ENCODE peak calls at places on chromosomes 13 and 19, in six cellular contexts. X is A549, E is GM23338, Q is fibroblast of mammary gland, I is brain microvascular endothelial cell, R is kidney. Z is an unnamed sample.

GRCh38 chr19:3576696-3577443 is 4.1 kb downstream of the HMG20B start:
- DNase-seq in X (no peak), E (peak), Q (peak), I (no peak), R (no peak), Z (peak)

GRCh38 chr13:34224877-34225276 is 406.9 kb downstream of the RFC3 start:
- DNase-seq in X (no peak), E (no peak), Q (no peak), I (no peak), R (no peak), Z (no peak)

GRCh38 chr13:113937497-113938140 is 36.3 kb downstream of the C13orf46 start:
- DNase-seq in X (no peak), E (no peak), Q (no peak), I (no peak), R (peak), Z (no peak)

GRCh38 chr19:44111910-44112463 is 1.2 kb upstream of the ZNF225 start:
- DNase-seq in X (no peak), E (peak), Q (peak), I (peak), R (no peak), Z (peak)

GRCh38 chr13:36157475-36157874 is 26.3 kb upstream of the DCLK1 start:
- DNase-seq in X (no peak), E (no peak), Q (peak), I (no peak), R (no peak), Z (no peak)

GRCh38 chr13:112143046-112143752 is 76.2 kb downstream of the SOX1 start:
- DNase-seq in X (no peak), E (no peak), Q (no peak), I (no peak), R (no peak), Z (no peak)

GRCh38 chr19:41083516-41083915 is 4.7 kb upstream of the CYP2A13 start:
- DNase-seq in X (peak), E (no peak), Q (no peak), I (no peak), R (no peak), Z (no peak)

GRCh38 chr13:112928958-112929777 is 39.8 kb upstream of the MCF2L start:
- DNase-seq in X (no peak), E (no peak), Q (peak), I (peak), R (no peak), Z (no peak)

GRCh38 chr13:113544071-113544891 is 40.3 kb upstream of the TFDP1 start:
- DNase-seq in X (no peak), E (no peak), Q (no peak), I (no peak), R (peak), Z (no peak)

GRCh38 chr19:3642987-3643386 is 16.4 kb upstream of the CACTIN start:
- DNase-seq in X (peak), E (peak), Q (no peak), I (no peak), R (no peak), Z (peak)

GRCh38 chr13:76697277-76697676 is 188.9 kb downstream of the KCTD12 start:
- DNase-seq in X (no peak), E (no peak), Q (no peak), I (no peak), R (no peak), Z (no peak)

GRCh38 chr13:44394649-44395048 is 21.0 kb downstream of the SERP2 start:
- DNase-seq in X (no peak), E (no peak), Q (no peak), I (no peak), R (no peak), Z (no peak)

GRCh38 chr19:37594982-37595382 is 306 bp downstream of the ZNF540 start:
- DNase-seq in X (no peak), E (no peak), Q (peak), I (peak), R (peak), Z (peak)

GRCh38 chr19:6556480-6556879 is 25.7 kb downstream of the TNFSF9 start:
- DNase-seq in X (no peak), E (no peak), Q (no peak), I (peak), R (no peak), Z (no peak)

GRCh38 chr13:43935878-43936277 is 56.2 kb downstream of the LACC1 start:
- DNase-seq in X (no peak), E (no peak), Q (peak), I (peak), R (no peak), Z (no peak)

GRCh38 chr13:113489549-113490495 is 689 bp downstream of the DCUN1D2 start:
- DNase-seq in X (no peak), E (peak), Q (peak), I (peak), R (peak), Z (peak)

GRCh38 chr19:12769689-12770088 is 5.7 kb downstream of the HOOK2 start:
- DNase-seq in X (no peak), E (peak), Q (no peak), I (no peak), R (no peak), Z (peak)

GRCh38 chr19:6091771-6092291 is 18.5 kb downstream of the RFX2 start:
- DNase-seq in X (no peak), E (no peak), Q (peak), I (no peak), R (no peak), Z (no peak)

GRCh38 chr13:28498481-28499115 is 3.7 kb upstream of the FLT1 start:
- DNase-seq in X (no peak), E (no peak), Q (no peak), I (no peak), R (no peak), Z (no peak)

GRCh38 chr13:29597701-29598100 is 2.2 kb upstream of the SLC7A1 start:
- DNase-seq in X (no peak), E (no peak), Q (no peak), I (no peak), R (no peak), Z (no peak)

GRCh38 chr13:46647514-46648065 is 94.6 kb downstream of the LRCH1 start:
- DNase-seq in X (no peak), E (no peak), Q (no peak), I (no peak), R (no peak), Z (no peak)

GRCh38 chr13:48094404-48094780 is 512 bp downstream of the MED4 start:
- DNase-seq in X (no peak), E (peak), Q (no peak), I (no peak), R (no peak), Z (no peak)

GRCh38 chr13:83877901-83878300 is 4.4 kb downstream of the SLITRK1 start:
- DNase-seq in X (no peak), E (peak), Q (no peak), I (no peak), R (no peak), Z (no peak)

GRCh38 chr19:9878511-9879196 is 43.5 kb downstream of the PIN1 start:
- DNase-seq in X (no peak), E (no peak), Q (no peak), I (peak), R (no peak), Z (no peak)

GRCh38 chr13:54758795-54759194 is 1730.2 kb downstream of the OLFM4 start:
- DNase-seq in X (no peak), E (peak), Q (no peak), I (no peak), R (no peak), Z (no peak)

GRCh38 chr19:29645911-29646310 is 19.4 kb upstream of the PLEKHF1 start:
- DNase-seq in X (no peak), E (no peak), Q (peak), I (peak), R (no peak), Z (no peak)

GRCh38 chr19:23415561-23416191 is 20.4 kb upstream of the ZNF91 start:
- DNase-seq in X (no peak), E (peak), Q (no peak), I (no peak), R (no peak), Z (peak)

GRCh38 chr13:32150794-32151193 is 119.2 kb downstream of the FRY start:
- DNase-seq in X (no peak), E (no peak), Q (peak), I (no peak), R (peak), Z (no peak)

GRCh38 chr13:91347996-91348905 is 764 bp downstream of the MIR17HG start:
- DNase-seq in X (peak), E (no peak), Q (no peak), I (no peak), R (peak), Z (peak)

GRCh38 chr19:10742494-10742893 is 24.6 kb downstream of the DNM2 start:
- DNase-seq in X (no peak), E (no peak), Q (no peak), I (no peak), R (no peak), Z (no peak)

GRCh38 chr19:53432088-53432661 is 391 bp downstream of the ZNF761 start:
- DNase-seq in X (peak), E (peak), Q (peak), I (peak), R (peak), Z (peak)

GRCh38 chr19:58569943-58570670 is 3.0 kb downstream of the MZF1 start:
- DNase-seq in X (no peak), E (no peak), Q (no peak), I (no peak), R (peak), Z (no peak)

GRCh38 chr19:32053366-32053765 is 292.0 kb upstream of the ZNF507 start:
- DNase-seq in X (no peak), E (no peak), Q (no peak), I (no peak), R (no peak), Z (no peak)

GRCh38 chr19:4089400-4089908 is 22.8 kb upstream of the ZBTB7A start:
- DNase-seq in X (no peak), E (peak), Q (no peak), I (no peak), R (peak), Z (no peak)

GRCh38 chr13:30353601-30354000 is 46.2 kb upstream of the KATNAL1 start:
- DNase-seq in X (no peak), E (no peak), Q (no peak), I (no peak), R (no peak), Z (no peak)

GRCh38 chr19:5080030-5080644 is 111.2 kb downstream of the KDM4B start:
- DNase-seq in X (no peak), E (no peak), Q (no peak), I (no peak), R (no peak), Z (no peak)

GRCh38 chr19:39240421-39240820 is 4.4 kb downstream of the IFNL3 start:
- DNase-seq in X (no peak), E (no peak), Q (no peak), I (no peak), R (no peak), Z (no peak)

GRCh38 chr13:107239213-107239612 is 671.3 kb upstream of the ARGLU1 start:
- DNase-seq in X (no peak), E (no peak), Q (no peak), I (no peak), R (no peak), Z (no peak)

GRCh38 chr19:42292042-42292960 is 9.6 kb upstream of the PRR19 start:
- DNase-seq in X (no peak), E (no peak), Q (no peak), I (no peak), R (peak), Z (no peak)

GRCh38 chr19:42293966-42294365 is 8.0 kb upstream of the PRR19 start:
- DNase-seq in X (no peak), E (no peak), Q (no peak), I (no peak), R (peak), Z (no peak)

GRCh38 chr19:42294471-42295137 is 7.3 kb upstream of the PRR19 start:
- DNase-seq in X (no peak), E (no peak), Q (no peak), I (no peak), R (peak), Z (no peak)

GRCh38 chr19:42292963-42293362 is 9.0 kb upstream of the PRR19 start:
- DNase-seq in X (no peak), E (no peak), Q (no peak), I (no peak), R (peak), Z (no peak)

DNA sequence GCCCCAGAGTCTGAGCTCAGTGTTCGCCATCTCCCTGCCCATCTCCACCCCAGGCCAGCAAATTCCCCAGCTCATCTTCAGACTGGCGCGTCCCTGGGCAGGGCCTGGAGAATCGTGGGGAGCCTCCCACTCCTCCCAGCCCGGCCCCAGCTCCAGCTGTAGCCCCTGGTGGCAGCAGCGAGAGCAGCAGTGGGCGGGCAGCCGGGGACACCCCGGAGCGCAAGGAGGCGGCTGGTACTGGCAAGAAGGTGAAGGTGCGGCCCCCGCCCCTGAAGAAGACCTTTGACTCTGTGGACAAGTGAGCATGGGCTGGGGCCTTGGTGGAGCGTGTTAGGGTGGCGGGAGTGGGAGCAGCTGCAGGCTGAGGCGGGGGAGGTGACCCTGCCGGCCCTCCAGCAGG is 8.4 kb upstream of the PRR19 start:
- DNase-seq in X (no peak), E (peak), Q (no peak), I (no peak), R (no peak), Z (no peak)
- TF ChIP-seq CTCF in X (no peak), E (peak), Q (no peak), I (peak), R (peak), Z (peak)

GRCh38 chr19:18164072-18164471 is 9.5 kb upstream of the IFI30 start:
- DNase-seq in X (no peak), E (no peak), Q (no peak), I (no peak), R (no peak), Z (no peak)

GRCh38 chr19:18159810-18160209 is 6.8 kb downstream of the PIK3R2 start:
- DNase-seq in X (no peak), E (no peak), Q (no peak), I (no peak), R (no peak), Z (no peak)

GRCh38 chr19:18160792-18161690 is 8.1 kb downstream of the PIK3R2 start:
- DNase-seq in X (peak), E (peak), Q (peak), I (no peak), R (peak), Z (peak)

GRCh38 chr19:18160441-18160791 is 7.5 kb downstream of the PIK3R2 start:
- DNase-seq in X (no peak), E (no peak), Q (peak), I (no peak), R (no peak), Z (no peak)

GRCh38 chr19:18161691-18162039 is 8.7 kb downstream of the PIK3R2 start:
- DNase-seq in X (no peak), E (no peak), Q (no peak), I (no peak), R (no peak), Z (no peak)
- TF ChIP-seq CTCF in X (no peak), E (no peak), Q (no peak), I (no peak), R (no peak), Z (no peak)

DNA sequence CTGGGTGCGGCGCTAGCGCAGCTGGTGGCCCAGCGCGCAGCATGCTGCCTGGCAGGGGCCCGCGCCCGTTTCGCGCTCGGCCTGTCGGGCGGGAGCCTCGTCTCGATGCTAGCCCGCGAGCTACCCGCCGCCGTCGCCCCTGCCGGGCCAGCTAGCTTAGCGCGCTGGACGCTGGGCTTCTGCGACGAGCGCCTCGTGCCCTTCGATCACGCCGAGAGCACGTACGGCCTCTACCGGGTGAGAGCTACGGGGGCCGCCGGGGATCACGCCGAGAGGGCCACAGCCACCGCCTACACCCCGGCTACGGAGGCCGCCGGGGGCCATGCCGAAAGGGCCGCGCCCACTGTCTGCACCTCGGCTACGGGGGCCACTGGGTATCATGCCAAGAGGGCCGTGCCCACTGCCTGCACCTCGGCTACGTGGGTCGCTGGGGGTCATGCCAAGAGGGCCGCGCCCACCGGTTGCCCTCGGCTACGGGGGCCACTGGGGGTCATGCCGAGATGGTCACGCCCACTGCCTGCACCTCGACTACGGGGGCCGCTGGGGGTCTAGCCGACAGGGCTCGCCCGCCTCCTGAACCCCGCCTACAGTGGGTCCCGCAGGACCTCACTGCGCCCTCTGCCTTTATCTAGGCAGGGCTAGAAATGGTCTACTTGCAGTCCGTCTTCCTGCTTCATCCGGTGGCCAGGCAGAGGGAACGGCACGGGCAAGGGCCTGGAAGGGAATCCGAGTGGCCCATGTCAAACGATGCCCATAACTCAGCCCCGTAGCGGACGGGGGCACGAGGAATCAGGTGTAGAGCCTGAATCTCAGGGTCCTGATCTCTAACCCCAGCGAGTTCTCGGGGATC is 500 bp downstream of the PGLS start:
- DNase-seq in X (peak), E (peak), Q (peak), I (peak), R (peak), Z (peak)
- TF ChIP-seq CTCF in X (peak), E (peak), Q (peak), I (peak), R (no peak), Z (no peak)

DNA sequence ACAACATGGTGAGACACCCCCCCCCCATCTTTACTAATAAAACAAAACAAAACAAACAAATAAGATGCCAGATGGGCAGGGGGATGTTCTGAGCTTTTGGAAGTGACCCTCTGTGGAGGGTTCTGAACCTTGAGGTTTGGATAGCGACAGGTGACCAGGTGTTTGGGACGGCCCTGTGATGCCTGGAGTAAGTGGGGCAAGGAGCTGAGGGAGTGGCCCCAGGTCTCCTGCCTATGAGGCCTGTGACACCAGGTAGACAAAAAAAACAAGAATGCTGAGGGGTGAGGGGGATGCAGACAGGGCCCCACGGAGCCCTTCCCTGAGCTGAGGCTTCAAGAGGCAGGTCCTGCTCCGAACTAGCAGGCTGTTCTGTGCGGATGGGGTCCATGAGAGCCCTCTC is 9.2 kb downstream of the ADGRE2 start:
- DNase-seq in X (no peak), E (no peak), Q (no peak), I (no peak), R (peak), Z (no peak)
- TF ChIP-seq CTCF in X (no peak), E (no peak), Q (no peak), I (no peak), R (no peak), Z (no peak)

GRCh38 chr13:39405596-39405995 is 197.4 kb downstream of the LHFPL6 start:
- DNase-seq in X (no peak), E (no peak), Q (no peak), I (no peak), R (no peak), Z (no peak)

GRCh38 chr13:39407786-39408185 is 195.2 kb downstream of the LHFPL6 start:
- DNase-seq in X (no peak), E (no peak), Q (no peak), I (no peak), R (no peak), Z (no peak)

GRCh38 chr13:39407138-39407537 is 195.9 kb downstream of the LHFPL6 start:
- DNase-seq in X (no peak), E (no peak), Q (no peak), I (no peak), R (no peak), Z (no peak)

GRCh38 chr13:39405107-39405506 is 197.9 kb downstream of the LHFPL6 start:
- DNase-seq in X (no peak), E (no peak), Q (no peak), I (no peak), R (no peak), Z (no peak)

GRCh38 chr13:39406688-39407087 is 196.3 kb downstream of the LHFPL6 start:
- DNase-seq in X (no peak), E (peak), Q (no peak), I (no peak), R (no peak), Z (no peak)
- TF ChIP-seq CTCF in X (no peak), E (peak), Q (no peak), I (no peak), R (no peak), Z (no peak)

DNA sequence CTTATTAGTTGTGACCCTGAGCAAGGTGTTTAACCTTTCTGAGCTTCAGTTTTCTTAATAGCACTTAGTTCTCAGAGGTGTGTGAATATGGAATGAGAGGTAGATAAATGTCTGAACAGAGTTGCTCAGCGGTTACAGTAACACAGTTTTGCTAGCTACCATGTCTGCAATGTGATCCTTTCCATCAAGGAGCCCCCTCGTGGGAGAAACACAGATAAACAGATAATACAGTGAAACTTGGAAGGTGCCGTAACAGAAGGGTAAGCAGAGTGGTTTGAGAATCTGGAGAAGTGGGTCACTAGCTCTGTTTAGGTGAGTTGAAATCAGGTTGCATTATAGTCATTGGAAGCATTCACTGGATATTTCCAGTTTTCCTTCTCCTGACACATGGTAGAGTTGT is 38.9 kb downstream of the IRS2 start:
- DNase-seq in X (no peak), E (no peak), Q (no peak), I (no peak), R (no peak), Z (no peak)
- TF ChIP-seq CTCF in X (no peak), E (no peak), Q (peak), I (peak), R (no peak), Z (no peak)

DNA sequence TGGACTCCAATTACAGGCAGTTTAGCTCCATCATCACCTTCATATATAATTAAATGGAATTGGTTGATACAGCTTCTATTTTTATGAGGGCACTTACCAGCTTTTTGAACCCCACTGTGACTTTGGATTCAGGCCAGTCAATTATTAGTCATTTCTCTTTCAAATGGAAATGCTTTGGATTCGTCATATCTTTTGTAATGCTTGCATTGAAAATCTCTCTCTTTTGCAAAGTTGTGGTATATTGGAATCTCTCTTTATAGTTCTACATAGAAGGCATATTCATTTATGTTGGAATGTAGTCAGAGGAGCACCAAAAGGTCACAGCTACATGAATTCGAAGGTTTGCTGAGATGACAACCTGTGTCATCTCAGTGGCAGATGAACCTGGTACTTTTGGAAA is 1074.3 kb upstream of the SLC10A2 start:
- DNase-seq in X (no peak), E (no peak), Q (no peak), I (peak), R (no peak), Z (no peak)
- TF ChIP-seq CTCF in X (no peak), E (no peak), Q (no peak), I (no peak), R (no peak), Z (no peak)